ENCODE peak calls at places on chromosomes 11 and 22, in nine cellular contexts. A is GM23338, D is Panc1, S is HL-60, U is HepG2, M is HCT116, O is SK-N-SH, Y is GM12878, Z is K562. H is an unnamed sample.

GRCh38 chr22:41197808-41198585 is 7.1 kb upstream of the L3MBTL2 start:
- DNase-seq in O (peak; percentile 48), Y (no peak), A (peak; percentile 56), D (no peak), S (peak; percentile 35), M (no peak), Z (peak; percentile 29), U (no peak), H (peak; percentile 47)

GRCh38 chr22:34798605-34799004 is 267.4 kb upstream of the ISX start:
- DNase-seq in Z (no peak), Y (no peak), U (no peak), S (no peak), M (no peak), D (no peak), A (no peak), O (no peak), H (no peak)

GRCh38 chr22:48719978-48720661 is 1107.6 kb downstream of the BRD1 start:
- DNase-seq in A (peak; percentile 1), M (no peak), Y (no peak), U (no peak), S (no peak), Z (peak; percentile 70), O (peak; percentile 67), D (no peak), H (no peak)

GRCh38 chr11:100203789-100204188 is 483.3 kb upstream of the ARHGAP42 start:
- DNase-seq in A (peak; percentile 11), U (no peak), Y (no peak), Z (no peak), D (no peak), M (no peak), S (no peak), O (no peak), H (no peak)

GRCh38 chr11:45262900-45263299 is 23.2 kb downstream of the SYT13 start:
- DNase-seq in Y (no peak), M (no peak), D (no peak), A (no peak), O (no peak), Z (no peak), S (no peak), U (no peak), H (no peak)

GRCh38 chr22:20155330-20156041 is 4.6 kb upstream of the CCDC188 start:
- DNase-seq in Y (no peak), S (peak; percentile 41), M (no peak), A (no peak), U (peak; percentile 19), D (no peak), Z (peak; percentile 86), O (peak; percentile 96), H (no peak)

GRCh38 chr11:70944636-70945035 is 307.7 kb downstream of the SHANK2 start:
- DNase-seq in D (no peak), M (no peak), U (no peak), Y (no peak), A (peak; percentile 61), O (no peak), S (no peak), Z (peak; percentile 25), H (no peak)

GRCh38 chr11:44120169-44120568 is 24.7 kb downstream of the EXT2 start:
- DNase-seq in A (peak; percentile 52), S (no peak), Z (peak; percentile 39), M (no peak), D (no peak), O (peak; percentile 18), Y (no peak), U (no peak), H (peak; percentile 18)

GRCh38 chr22:24331468-24332440 is 61.1 kb downstream of the SPECC1L start:
- DNase-seq in A (no peak), S (no peak), Z (no peak), U (no peak), D (no peak), Y (no peak), M (no peak), O (no peak), H (no peak)

GRCh38 chr22:48738204-48738980 is 1089.3 kb downstream of the BRD1 start:
- DNase-seq in U (no peak), O (no peak), A (no peak), Y (no peak), S (no peak), Z (no peak), M (no peak), D (no peak), H (no peak)

GRCh38 chr11:122362381-122362780 is 246.4 kb upstream of the BLID start:
- DNase-seq in Y (no peak), S (no peak), Z (no peak), D (no peak), O (no peak), A (no peak), M (no peak), U (no peak), H (no peak)

GRCh38 chr11:122360875-122361274 is 244.9 kb upstream of the BLID start:
- DNase-seq in D (no peak), S (no peak), O (no peak), A (no peak), U (no peak), Y (no peak), Z (no peak), M (no peak), H (no peak)

GRCh38 chr11:122365545-122366380 is 249.7 kb upstream of the BLID start:
- DNase-seq in M (no peak), U (no peak), D (no peak), A (no peak), S (no peak), Z (no peak), O (peak; percentile 34), Y (no peak), H (no peak)

GRCh38 chr11:122367809-122368231 is 251.8 kb upstream of the BLID start:
- DNase-seq in D (no peak), U (peak; percentile 76), Z (no peak), M (no peak), A (no peak), O (no peak), Y (no peak), S (no peak), H (no peak)

GRCh38 chr11:122363306-122363705 is 247.3 kb upstream of the BLID start:
- DNase-seq in D (no peak), A (no peak), S (no peak), O (no peak), Y (no peak), Z (no peak), M (no peak), U (no peak), H (no peak)
- TF ChIP-seq REST in D (no peak), A (no peak), S (no peak), O (no peak), Y (no peak), Z (no peak), M (no peak), U (no peak), H (no peak)

DNA sequence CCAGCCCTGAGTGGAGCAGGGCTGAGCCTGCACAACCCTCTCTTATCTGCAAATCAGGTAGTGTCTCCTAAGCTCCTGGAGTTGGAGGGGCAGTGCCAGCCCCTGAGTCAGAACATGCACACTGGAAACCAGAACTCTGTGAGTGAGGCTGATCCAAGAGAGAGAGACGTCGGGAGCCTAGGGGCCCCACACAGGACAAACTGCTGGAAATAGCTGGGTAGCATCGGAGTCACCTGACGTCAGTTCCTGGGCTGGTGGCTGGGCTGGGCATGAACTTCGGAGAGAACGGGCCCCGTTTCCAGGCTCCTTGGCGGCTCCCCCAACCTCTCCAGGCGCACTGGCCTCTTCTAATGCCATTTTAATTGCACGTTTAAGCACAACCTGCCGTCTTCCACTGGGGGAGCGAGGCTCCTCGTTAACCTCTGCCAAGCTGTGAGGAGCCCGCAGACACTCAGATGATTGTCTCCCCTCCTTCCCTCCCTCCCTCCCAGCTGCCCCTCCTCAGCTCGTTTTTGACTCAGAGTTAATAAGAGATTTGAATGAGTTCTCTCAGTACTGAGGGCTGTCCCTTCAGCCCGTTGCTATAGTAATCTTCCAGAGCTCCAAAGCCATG is 191.2 kb upstream of the TBCEL start:
- DNase-seq in D (no peak), U (no peak), A (peak; percentile 36), S (no peak), O (no peak), Y (no peak), Z (no peak), M (no peak), H (no peak)
- TF ChIP-seq REST in D (no peak), U (no peak), A (no peak), S (no peak), O (no peak), Y (no peak), Z (no peak), M (no peak), H (no peak)

DNA sequence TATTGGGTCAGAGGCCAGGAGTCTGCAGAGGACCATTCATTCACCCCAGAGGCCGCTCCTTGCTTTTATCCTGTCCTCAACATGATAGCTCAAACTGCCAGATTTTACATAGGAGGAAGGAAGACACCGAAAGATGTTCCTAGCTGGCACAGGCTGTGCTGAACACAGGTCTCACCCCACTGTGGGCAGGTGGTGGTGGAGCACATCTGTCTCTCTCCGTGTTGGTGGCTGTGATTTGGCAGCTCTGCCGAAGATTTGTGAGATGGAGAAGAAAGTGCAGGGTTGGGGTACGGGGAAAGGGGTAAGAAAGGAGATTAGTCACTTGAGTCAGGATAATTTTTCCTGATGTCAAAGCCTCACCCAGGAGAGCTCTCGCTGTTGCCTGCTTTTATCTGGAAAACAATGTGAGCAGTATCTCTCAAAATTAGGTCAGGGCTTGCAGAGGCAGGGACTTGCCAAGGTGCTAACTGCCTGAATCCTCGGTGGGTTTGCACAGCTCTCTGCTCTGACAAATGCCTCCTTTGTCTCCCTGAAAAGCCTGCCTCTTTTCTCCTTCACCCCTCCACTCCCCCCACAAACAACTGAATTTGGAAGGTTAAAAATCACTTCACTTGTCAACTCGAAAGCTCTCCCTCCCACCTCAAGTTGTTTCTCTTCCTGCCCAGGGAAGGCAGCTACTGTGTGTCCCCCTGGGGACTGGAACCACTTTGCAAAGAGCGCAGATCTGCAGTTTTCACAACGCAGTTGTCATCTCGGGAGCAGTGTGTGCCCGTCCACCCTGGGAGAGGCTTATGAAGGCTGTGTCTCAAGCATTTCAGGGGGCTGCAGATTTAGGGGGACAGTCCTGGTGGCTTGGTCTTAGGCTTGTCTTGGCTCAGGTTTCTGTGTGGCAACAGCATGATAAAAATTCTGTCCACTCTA is 299.7 kb downstream of the ST3GAL4 start:
- DNase-seq in A (no peak), S (no peak), D (no peak), Y (no peak), U (no peak), Z (no peak), O (no peak), M (no peak), H (no peak)
- TF ChIP-seq REST in A (no peak), S (no peak), D (no peak), Y (no peak), U (no peak), Z (no peak), O (no peak), M (no peak), H (no peak)

GRCh38 chr22:27258773-27259172 is 542.8 kb downstream of the MN1 start:
- DNase-seq in O (peak; percentile 42), A (no peak), U (no peak), Z (peak; percentile 18), S (no peak), D (no peak), Y (no peak), M (no peak), H (no peak)
- TF ChIP-seq REST in O (no peak), A (no peak), U (no peak), Z (no peak), S (no peak), D (no peak), Y (no peak), M (no peak), H (no peak)

H was measured in A549.